ENCODE peak calls at places on chromosomes 13 and 19, in four cellular contexts. W, Y, X and D are unnamed samples.

GRCh38 chr13:94712812-94713555 is 639 bp upstream of the SOX21 start:
- DNase-seq in W (no peak), Y (peak; percentile 45), X (peak; percentile 59), D (peak; percentile 34)

GRCh38 chr13:33859691-33860303 is 41.8 kb downstream of the RFC3 start:
- DNase-seq in W (no peak), Y (no peak), X (peak; percentile 2), D (no peak)

GRCh38 chr13:63944896-63945295 is 2529.2 kb upstream of the PCDH20 start:
- DNase-seq in W (no peak), Y (no peak), X (no peak), D (no peak)

GRCh38 chr19:4815426-4816387 is 15.8 kb downstream of the TICAM1 start:
- DNase-seq in W (peak; percentile 85), Y (peak; percentile 79), X (peak; percentile 93), D (peak; percentile 87)

GRCh38 chr19:1373534-1374249 is 10.0 kb upstream of the NDUFS7 start:
- DNase-seq in W (no peak), Y (no peak), X (peak; percentile 25), D (peak; percentile 72)

GRCh38 chr13:97121894-97122293 is 100.2 kb upstream of the MBNL2 start:
- DNase-seq in W (no peak), Y (no peak), X (no peak), D (no peak)

GRCh38 chr13:23688336-23688735 is 118.1 kb downstream of the TNFRSF19 start:
- DNase-seq in W (no peak), Y (no peak), X (no peak), D (no peak)

GRCh38 chr13:83884141-83884540 is 1.9 kb upstream of the SLITRK1 start:
- DNase-seq in W (no peak), Y (no peak), X (no peak), D (no peak)

GRCh38 chr19:40982594-40983101 is 8.4 kb upstream of the CYP2B6 start:
- DNase-seq in W (no peak), Y (no peak), X (peak; percentile 1), D (no peak)

GRCh38 chr19:2048959-2049740 is 1.9 kb downstream of the MKNK2 start:
- DNase-seq in W (no peak), Y (no peak), X (no peak), D (peak; percentile 40)

GRCh38 chr13:24161010-24161775 is 673 bp downstream of the SPATA13 start:
- DNase-seq in W (peak; percentile 54), Y (no peak), X (peak; percentile 37), D (peak; percentile 32)

GRCh38 chr13:84263354-84264069 is 381.2 kb upstream of the SLITRK1 start:
- DNase-seq in W (no peak), Y (no peak), X (no peak), D (no peak)

GRCh38 chr19:18586311-18586710 is 2.3 kb upstream of the REX1BD start:
- DNase-seq in W (no peak), Y (no peak), X (no peak), D (no peak)

GRCh38 chr19:19552811-19553210 is 14.7 kb downstream of the CILP2 start:
- DNase-seq in W (peak; percentile 46), Y (no peak), X (peak; percentile 21), D (no peak)

GRCh38 chr19:14528419-14529253 is 758 bp upstream of the TECR start:
- DNase-seq in W (no peak), Y (no peak), X (peak; percentile 21), D (peak; percentile 33)

GRCh38 chr19:8811315-8812172 is 20.6 kb downstream of the ZNF558 start:
- DNase-seq in W (no peak), Y (no peak), X (peak; percentile 34), D (no peak)

GRCh38 chr13:93730780-93731179 is 504.2 kb downstream of the GPC6 start:
- DNase-seq in W (no peak), Y (no peak), X (peak; percentile 46), D (no peak)

GRCh38 chr13:97113231-97114001 is 108.7 kb upstream of the MBNL2 start:
- DNase-seq in W (no peak), Y (no peak), X (no peak), D (no peak)

GRCh38 chr13:43805071-43805468 is 18.3 kb upstream of the ENOX1 start:
- DNase-seq in W (peak; percentile 42), Y (no peak), X (peak; percentile 64), D (no peak)

GRCh38 chr19:13902993-13903555 is 2.8 kb downstream of the BRME1 start:
- DNase-seq in W (peak; percentile 49), Y (no peak), X (no peak), D (no peak)

GRCh38 chr19:15564534-15565168 is 50.4 kb upstream of the CYP4F8 start:
- DNase-seq in W (no peak), Y (no peak), X (no peak), D (no peak)

GRCh38 chr19:52307275-52307674 is 10.3 kb downstream of the ZNF480 start:
- DNase-seq in W (peak; percentile 15), Y (no peak), X (peak; percentile 38), D (no peak)

GRCh38 chr19:56314584-56315075 is at the start of gene ZSCAN5A:
- DNase-seq in W (peak; percentile 97), Y (peak; percentile 84), X (peak; percentile 96), D (peak; percentile 99)

GRCh38 chr13:49629947-49630346 is 1.6 kb downstream of the ARL11 start:
- DNase-seq in W (no peak), Y (peak; percentile 46), X (no peak), D (no peak)

GRCh38 chr19:38715540-38715939 is 28.7 kb downstream of the CAPN12 start:
- DNase-seq in W (no peak), Y (no peak), X (no peak), D (no peak)

GRCh38 chr13:97259787-97260641 is 37.9 kb downstream of the MBNL2 start:
- DNase-seq in W (no peak), Y (peak; percentile 74), X (peak; percentile 74), D (peak; percentile 58)

GRCh38 chr13:20825476-20825875 is 51.7 kb upstream of the EEF1AKMT1 start:
- DNase-seq in W (no peak), Y (no peak), X (peak; percentile 54), D (no peak)

GRCh38 chr13:76216729-76217128 is 580.6 kb downstream of the LMO7 start:
- DNase-seq in W (no peak), Y (no peak), X (peak; percentile 53), D (no peak)